ENCODE peak calls at places on chromosomes 2 and 18, in nine cellular contexts. V is PC-9; U is CD4-positive, alpha-beta memory T cell; F is OCI-LY7; D is body of pancreas; I is heart right ventricle; E is uterus; C is lower lobe of right lung; L is neuronal stem cell. N is an unnamed sample.

GRCh38 chr2:28232267-28232666 is 160.4 kb upstream of the FOSL2 start:
- DNase-seq in C (no peak), F (no peak), V (no peak), U (no peak), I (no peak), E (peak), L (no peak), D (no peak), N (no peak)

GRCh38 chr2:237214281-237214680 is 128.6 kb downstream of the COPS8 start:
- DNase-seq in E (no peak), L (no peak), I (no peak), C (no peak), F (no peak), U (no peak), D (no peak), V (no peak), N (no peak)

GRCh38 chr2:12267042-12267441 is 449.7 kb upstream of the TRIB2 start:
- DNase-seq in V (no peak), E (no peak), F (no peak), I (no peak), D (no peak), L (no peak), U (no peak), C (no peak), N (no peak)

GRCh38 chr2:163711244-163711643 is 24.6 kb downstream of the FIGN start:
- DNase-seq in U (no peak), F (no peak), D (no peak), C (no peak), E (no peak), V (no peak), L (no peak), I (no peak), N (no peak)

GRCh38 chr2:35410431-35411061 is 945.0 kb upstream of the CRIM1 start:
- DNase-seq in L (peak), C (peak), D (peak), F (peak), I (peak), U (peak), E (no peak), V (no peak), N (peak)

GRCh38 chr2:31349160-31349559 is 65.4 kb downstream of the XDH start:
- DNase-seq in U (no peak), D (no peak), E (no peak), L (no peak), F (no peak), V (no peak), I (no peak), C (no peak), N (no peak)

GRCh38 chr18:47206945-47207637 is 30.9 kb upstream of the IER3IP1 start:
- DNase-seq in C (no peak), V (no peak), L (no peak), U (no peak), F (no peak), D (no peak), I (no peak), E (no peak), N (no peak)

GRCh38 chr18:58512161-58512581 is 116.7 kb downstream of the ALPK2 start:
- DNase-seq in D (no peak), E (no peak), L (peak), C (no peak), F (no peak), V (no peak), U (no peak), I (no peak), N (no peak)

GRCh38 chr2:54015809-54016703 is 45.3 kb upstream of the PSME4 start:
- DNase-seq in L (no peak), D (no peak), V (no peak), I (no peak), E (peak), C (no peak), F (no peak), U (no peak), N (no peak)

GRCh38 chr2:239819974-239820555 is 205.1 kb downstream of the NDUFA10 start:
- DNase-seq in I (no peak), C (no peak), L (no peak), V (no peak), U (no peak), D (no peak), F (no peak), E (no peak), N (no peak)

GRCh38 chr2:10946394-10946793 is 34.7 kb downstream of the KCNF1 start:
- DNase-seq in I (no peak), V (no peak), U (no peak), L (no peak), C (no peak), F (no peak), D (no peak), E (no peak), N (no peak)

GRCh38 chr2:18991177-18992168 is 366.9 kb downstream of the OSR1 start:
- DNase-seq in D (peak), I (peak), F (no peak), V (peak), L (no peak), E (peak), U (no peak), C (peak), N (no peak)

GRCh38 chr2:16755377-16755776 is 89.7 kb upstream of the CYRIA start:
- DNase-seq in L (no peak), U (no peak), F (no peak), C (no peak), I (peak), D (peak), E (peak), V (no peak), N (no peak)

GRCh38 chr18:905948-906415 is 1.3 kb downstream of the ADCYAP1 start:
- DNase-seq in L (no peak), C (no peak), F (no peak), V (no peak), D (no peak), U (no peak), I (no peak), E (no peak), N (no peak)
- H3K4me3 ChIP-seq in L (no peak), C (no peak), F (no peak), V (no peak), D (no peak), U (no peak), I (no peak), E (no peak), N (peak)

GRCh38 chr2:240989451-240990265 is 8.8 kb upstream of the SNED1 start:
- DNase-seq in V (peak), C (peak), I (no peak), D (peak), E (peak), L (no peak), U (no peak), F (peak), N (peak)

GRCh38 chr2:240988146-240988545 is 10.3 kb upstream of the SNED1 start:
- DNase-seq in D (peak), U (no peak), I (no peak), C (no peak), L (no peak), E (peak), F (no peak), V (no peak), N (no peak)

GRCh38 chr2:240990266-240990529 is 8.2 kb upstream of the SNED1 start:
- DNase-seq in U (no peak), C (no peak), F (no peak), E (no peak), V (no peak), I (no peak), L (no peak), D (no peak), N (no peak)

GRCh38 chr2:240987588-240987987 is 10.8 kb upstream of the SNED1 start:
- DNase-seq in E (peak), V (no peak), C (peak), F (no peak), U (no peak), D (peak), L (no peak), I (peak), N (no peak)

GRCh38 chr2:240988571-240989271 is 9.7 kb upstream of the SNED1 start:
- DNase-seq in F (no peak), V (no peak), L (no peak), D (peak), U (no peak), I (no peak), E (peak), C (peak), N (no peak)
- H3K27ac ChIP-seq in F (no peak), V (no peak), L (no peak), D (no peak), U (no peak), I (no peak), E (no peak), C (no peak), N (no peak)

DNA sequence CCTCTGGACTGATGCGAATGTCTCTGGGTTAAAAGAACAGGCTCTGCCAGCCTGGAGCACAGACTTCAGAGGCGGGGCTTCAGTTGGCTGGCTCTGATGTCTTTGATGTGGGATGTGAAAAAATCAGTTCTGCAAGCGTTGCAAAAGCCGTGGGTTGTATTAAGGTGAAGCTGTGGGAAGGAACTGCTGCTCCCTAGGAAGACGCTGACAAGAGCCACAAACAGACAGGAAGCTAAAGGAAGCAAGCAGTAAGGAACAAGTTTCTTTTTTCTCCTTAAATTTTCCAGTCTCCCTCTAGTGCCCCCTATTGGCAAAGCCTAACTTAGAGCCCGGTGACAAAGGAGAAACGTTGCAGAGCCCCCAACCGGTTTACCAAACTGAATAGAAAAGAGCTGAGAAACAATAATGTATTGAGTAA is 239.0 kb downstream of the CCDC178 start:
- DNase-seq in U (no peak), E (no peak), L (peak), C (no peak), F (no peak), I (no peak), D (peak), V (no peak), N (peak)
- H3K4me3 ChIP-seq in U (no peak), E (no peak), L (no peak), C (no peak), F (no peak), I (no peak), D (no peak), V (no peak), N (no peak)

GRCh38 chr2:219038600-219038999 is 2.7 kb downstream of the CFAP65 start:
- DNase-seq in U (no peak), D (no peak), F (no peak), I (no peak), E (no peak), L (no peak), V (no peak), C (no peak), N (no peak)
- H3K27ac ChIP-seq in U (no peak), D (no peak), F (no peak), I (no peak), E (no peak), L (no peak), V (no peak), C (no peak), N (no peak)

GRCh38 chr2:128235581-128235980 is 83.1 kb downstream of the HS6ST1 start:
- DNase-seq in V (no peak), C (no peak), F (no peak), D (no peak), L (no peak), U (no peak), I (no peak), E (no peak), N (no peak)

GRCh38 chr2:128232965-128233789 is 85.5 kb downstream of the HS6ST1 start:
- DNase-seq in V (peak), U (peak), E (peak), F (peak), D (peak), I (peak), C (peak), L (peak), N (peak)

GRCh38 chr2:128236491-128237035 is 82.1 kb downstream of the HS6ST1 start:
- DNase-seq in L (no peak), V (no peak), E (no peak), F (no peak), U (no peak), I (no peak), C (no peak), D (no peak), N (no peak)

GRCh38 chr2:128234613-128235012 is 84.1 kb downstream of the HS6ST1 start:
- DNase-seq in F (no peak), L (no peak), C (no peak), D (no peak), E (no peak), U (no peak), I (no peak), V (no peak), N (no peak)

GRCh38 chr2:128233790-128234395 is 84.8 kb downstream of the HS6ST1 start:
- DNase-seq in F (no peak), V (no peak), I (no peak), C (no peak), D (no peak), E (no peak), U (no peak), L (no peak), N (no peak)
- H3K4me3 ChIP-seq in F (peak), V (peak), I (no peak), C (peak), D (no peak), E (peak), U (no peak), L (no peak), N (peak)

GRCh38 chr2:120766758-120767351 is 31.2 kb downstream of the GLI2 start:
- DNase-seq in L (no peak), U (no peak), I (no peak), E (peak), V (no peak), C (peak), D (no peak), F (no peak), N (no peak)

GRCh38 chr2:120769076-120769786 is 33.6 kb downstream of the GLI2 start:
- DNase-seq in V (no peak), U (no peak), L (no peak), E (peak), I (peak), F (no peak), C (peak), D (no peak), N (no peak)

GRCh38 chr2:120765911-120766757 is 30.5 kb downstream of the GLI2 start:
- DNase-seq in I (peak), U (no peak), F (no peak), V (no peak), D (peak), C (peak), L (no peak), E (peak), N (no peak)

GRCh38 chr2:120768112-120769048 is 32.7 kb downstream of the GLI2 start:
- DNase-seq in I (peak), C (peak), U (no peak), E (peak), F (no peak), V (no peak), L (no peak), D (no peak), N (no peak)

DNA sequence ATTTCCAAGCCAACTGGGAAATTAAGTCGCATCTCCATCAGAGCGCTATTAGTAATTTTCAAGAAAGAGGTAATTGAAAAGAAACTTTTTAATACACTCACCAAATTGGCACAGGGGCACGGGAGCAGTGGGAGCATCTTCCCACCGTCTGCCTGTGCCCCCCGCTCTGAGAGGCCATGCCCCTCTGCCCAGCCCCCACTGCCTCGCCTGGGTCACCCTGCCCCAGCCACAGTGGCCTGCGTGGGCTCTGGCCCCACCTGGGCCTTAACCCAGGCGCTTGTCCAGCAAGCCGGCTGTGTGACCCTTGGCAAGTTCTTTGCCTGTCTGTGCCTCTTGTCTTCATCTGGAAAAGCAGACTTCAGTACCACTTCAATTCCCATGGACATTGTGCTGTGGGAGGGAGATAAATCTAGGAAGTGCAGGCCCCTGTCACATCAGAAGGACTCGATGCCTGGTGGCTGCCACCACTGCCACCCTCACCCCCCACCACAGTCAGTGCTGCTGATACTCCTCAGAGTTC is 31.9 kb downstream of the GLI2 start:
- DNase-seq in D (no peak), V (no peak), L (no peak), F (no peak), C (peak), E (peak), U (no peak), I (peak), N (no peak)
- H3K27ac ChIP-seq in D (no peak), V (no peak), L (no peak), F (no peak), C (no peak), E (no peak), U (no peak), I (no peak), N (no peak)

GRCh38 chr18:79983793-79984192 is 4.6 kb downstream of the TXNL4A start:
- DNase-seq in V (no peak), C (peak), L (no peak), I (no peak), U (no peak), E (no peak), F (no peak), D (no peak), N (no peak)

GRCh38 chr18:79982736-79983135 is 5.6 kb downstream of the TXNL4A start:
- DNase-seq in D (peak), U (no peak), V (no peak), E (no peak), I (no peak), C (no peak), L (no peak), F (no peak), N (no peak)

GRCh38 chr18:79980585-79980984 is 7.8 kb downstream of the TXNL4A start:
- DNase-seq in C (no peak), V (no peak), E (no peak), U (no peak), L (no peak), F (no peak), D (no peak), I (no peak), N (no peak)

GRCh38 chr18:79985172-79985571 is 3.2 kb downstream of the TXNL4A start:
- DNase-seq in U (no peak), F (no peak), L (no peak), D (no peak), C (no peak), I (no peak), E (no peak), V (no peak), N (no peak)

DNA sequence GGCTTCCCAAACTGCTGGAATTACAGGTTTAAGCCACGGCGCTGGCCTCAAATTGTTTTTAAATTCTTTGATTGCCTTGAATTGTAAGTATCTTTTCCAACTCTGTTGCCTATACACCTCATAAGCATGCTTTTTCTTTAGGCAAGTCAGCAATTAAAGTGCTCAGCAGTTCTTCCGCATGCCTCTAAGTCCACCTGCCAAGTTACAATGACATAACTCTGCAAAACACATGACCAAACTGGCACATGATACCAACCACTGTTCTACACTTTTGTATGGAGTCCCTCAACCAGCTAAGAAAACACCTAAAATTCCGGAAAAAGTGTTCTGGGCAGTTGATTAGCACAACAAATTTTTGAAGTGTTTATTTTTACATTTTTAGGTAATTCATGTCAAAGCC is 5.1 kb downstream of the TXNL4A start:
- DNase-seq in E (no peak), V (no peak), D (peak), C (no peak), L (no peak), U (no peak), I (no peak), F (no peak), N (no peak)
- H3K4me3 ChIP-seq in E (no peak), V (no peak), D (no peak), C (no peak), L (no peak), U (no peak), I (no peak), F (no peak), N (no peak)

GRCh38 chr2:39378968-39379367 is 58.1 kb downstream of the MAP4K3 start:
- DNase-seq in V (no peak), L (no peak), E (no peak), D (no peak), F (no peak), I (no peak), C (no peak), U (no peak), N (no peak)

GRCh38 chr2:39381653-39382052 is 55.4 kb downstream of the MAP4K3 start:
- DNase-seq in C (no peak), E (no peak), D (no peak), L (no peak), V (no peak), U (no peak), F (no peak), I (no peak), N (no peak)

GRCh38 chr2:39379643-39380524 is 57.2 kb downstream of the MAP4K3 start:
- DNase-seq in U (peak), C (no peak), I (no peak), D (no peak), F (peak), L (no peak), E (peak), V (peak), N (no peak)

GRCh38 chr2:39377226-39377939 is 59.7 kb downstream of the MAP4K3 start:
- DNase-seq in D (no peak), C (no peak), I (no peak), E (no peak), L (no peak), V (no peak), F (peak), U (no peak), N (no peak)

GRCh38 chr2:39380525-39381150 is 56.4 kb downstream of the MAP4K3 start:
- DNase-seq in U (no peak), F (no peak), L (no peak), E (no peak), C (no peak), D (no peak), V (no peak), I (no peak), N (no peak)
- H3K27ac ChIP-seq in U (no peak), F (no peak), L (no peak), E (peak), C (peak), D (peak), V (peak), I (peak), N (no peak)

GRCh38 chr2:235666240-235666781 is 172.5 kb downstream of the AGAP1 start:
- DNase-seq in C (no peak), F (no peak), E (peak), L (peak), U (peak), V (peak), I (no peak), D (peak), N (peak)
- H3K4me3 ChIP-seq in C (peak), F (no peak), E (peak), L (peak), U (no peak), V (no peak), I (peak), D (no peak), N (peak)

GRCh38 chr18:3225588-3225987 is 5.8 kb upstream of the MYOM1 start:
- DNase-seq in C (no peak), I (no peak), V (no peak), U (no peak), L (no peak), E (no peak), D (no peak), F (no peak), N (no peak)
- H3K27ac ChIP-seq in C (no peak), I (no peak), V (no peak), U (no peak), L (no peak), E (no peak), D (peak), F (no peak), N (no peak)